ENCODE peak calls at places on chromosomes 13 and 19, in seven cellular contexts. V is HFFc6, Z is endodermal cell, P is ureter, E is uterus, M is T-helper 22 cell, N is astrocyte. K is an unnamed sample.

GRCh38 chr19:32404939-32405430 is 585 bp upstream of the DPY19L3 start:
- DNase-seq in V (no peak), E (peak; percentile 66), N (peak; percentile 16), M (no peak), Z (no peak), P (peak; percentile 73), K (no peak)

GRCh38 chr13:110813646-110814624 is 100.4 kb downstream of the ING1 start:
- DNase-seq in Z (no peak), V (no peak), P (no peak), E (no peak), N (no peak), M (no peak), K (no peak)

GRCh38 chr13:50845211-50845610 is 1.7 kb upstream of the DLEU7 start:
- DNase-seq in P (no peak), Z (no peak), N (peak; percentile 13), M (no peak), V (peak; percentile 3), E (no peak), K (no peak)

GRCh38 chr19:54725321-54725720 is 1.1 kb downstream of the KIR3DL3 start:
- DNase-seq in E (no peak), P (no peak), N (no peak), M (no peak), Z (no peak), V (no peak), K (no peak)

GRCh38 chr19:18674616-18675015 is 8.9 kb upstream of the CRTC1 start:
- DNase-seq in N (peak; percentile 27), E (no peak), V (no peak), M (no peak), P (no peak), Z (no peak), K (no peak)

GRCh38 chr13:20312292-20312691 is 80.2 kb upstream of the GJB6 start:
- DNase-seq in N (no peak), P (no peak), M (no peak), V (no peak), E (no peak), Z (no peak), K (no peak)

GRCh38 chr13:91045351-91046034 is 302.0 kb upstream of the MIR17HG start:
- DNase-seq in E (no peak), Z (no peak), P (no peak), N (no peak), V (no peak), M (no peak), K (no peak)

GRCh38 chr19:1131718-1132552 is 28.1 kb downstream of the GPX4 start:
- DNase-seq in P (peak; percentile 92), Z (peak; percentile 86), V (peak; percentile 89), E (peak; percentile 84), N (peak; percentile 87), M (peak; percentile 84), K (peak; percentile 89)

GRCh38 chr19:5663904-5664303 is 16.4 kb downstream of the MICOS13 start:
- DNase-seq in M (no peak), N (no peak), P (no peak), E (no peak), V (no peak), Z (no peak), K (no peak)

GRCh38 chr13:42040730-42041016 is 7.8 kb upstream of the DGKH start:
- DNase-seq in M (no peak), V (no peak), P (no peak), Z (no peak), E (no peak), N (no peak), K (no peak)

GRCh38 chr13:97030705-97031452 is 36.6 kb upstream of the OXGR1 start:
- DNase-seq in Z (no peak), E (no peak), M (no peak), P (no peak), N (peak; percentile 52), V (peak; percentile 37), K (no peak)

GRCh38 chr19:44807162-44807561 is 1.7 kb upstream of the BCAM start:
- DNase-seq in P (no peak), N (no peak), M (no peak), V (no peak), E (no peak), Z (no peak), K (no peak)

GRCh38 chr19:48595833-48596232 is 10.7 kb upstream of the SPACA4 start:
- DNase-seq in V (no peak), E (no peak), M (no peak), P (no peak), N (no peak), Z (no peak), K (no peak)

GRCh38 chr19:15293751-15294505 is 38.4 kb downstream of the BRD4 start:
- DNase-seq in V (no peak), Z (no peak), M (no peak), N (no peak), E (no peak), P (no peak), K (no peak)

GRCh38 chr13:30353060-30353459 is 45.7 kb upstream of the KATNAL1 start:
- DNase-seq in P (no peak), Z (no peak), M (no peak), N (no peak), E (no peak), V (no peak), K (no peak)

GRCh38 chr19:54172764-54173699 is at the start of gene TMC4:
- DNase-seq in Z (peak; percentile 94), N (no peak), M (no peak), P (peak; percentile 76), E (no peak), V (no peak), K (no peak)

GRCh38 chr13:20633802-20634201 is 66.8 kb downstream of the IFT88 start:
- DNase-seq in E (no peak), Z (peak; percentile 31), V (no peak), P (no peak), M (no peak), N (no peak), K (no peak)

GRCh38 chr19:56269348-56269747 is 3.2 kb upstream of the EDDM13 start:
- DNase-seq in V (no peak), E (no peak), Z (no peak), N (no peak), M (no peak), P (no peak), K (no peak)

GRCh38 chr19:6064016-6064702 is 46.1 kb downstream of the RFX2 start:
- DNase-seq in V (peak; percentile 23), M (no peak), N (no peak), E (peak; percentile 25), Z (peak; percentile 37), P (no peak), K (no peak)

GRCh38 chr13:93080587-93080986 is 146.0 kb upstream of the GPC6 start:
- DNase-seq in V (no peak), M (no peak), Z (no peak), N (peak; percentile 90), E (no peak), P (no peak), K (no peak)

K was measured in stimulated activated CD4-positive, alpha-beta T cell treated with anti-CD3 and anti-CD28 coated beads, Interleukin-12 subunit alpha, Interleukin-12 subunit beta, amount 100 ng/mL, for 48 hours.